ENCODE peak calls at places on chromosomes 7 and 10, in six cellular contexts. I, Z, F, M, L and A are unnamed samples.

GRCh38 chr10:8049874-8050560 is 4.5 kb upstream of the GATA3 start:
- DNase-seq in I (peak), Z (no peak), F (no peak), M (no peak), L (no peak), A (no peak)

GRCh38 chr10:101485681-101486554 is 102.1 kb downstream of the POLL start:
- DNase-seq in I (no peak), Z (peak), F (no peak), M (no peak), L (no peak), A (no peak)

GRCh38 chr7:50265968-50266694 is 38.4 kb upstream of the IKZF1 start:
- DNase-seq in I (no peak), Z (no peak), F (no peak), M (no peak), L (no peak), A (no peak)

GRCh38 chr10:47423476-47423875 is 39.4 kb upstream of the ZNF488 start:
- DNase-seq in I (no peak), Z (no peak), F (no peak), M (no peak), L (no peak), A (no peak)

GRCh38 chr10:26480909-26481703 is 43.0 kb downstream of the APBB1IP start:
- DNase-seq in I (no peak), Z (no peak), F (no peak), M (no peak), L (no peak), A (no peak)

GRCh38 chr7:151844080-151844827 is 32.7 kb downstream of the PRKAG2 start:
- DNase-seq in I (no peak), Z (no peak), F (no peak), M (no peak), L (no peak), A (no peak)

GRCh38 chr10:79159785-79160184 is 91.0 kb downstream of the ZMIZ1 start:
- DNase-seq in I (peak), Z (no peak), F (no peak), M (no peak), L (no peak), A (no peak)

GRCh38 chr7:141074162-141074989 is 512 bp downstream of the TMEM178B start:
- DNase-seq in I (no peak), Z (no peak), F (no peak), M (no peak), L (no peak), A (peak)

DNA sequence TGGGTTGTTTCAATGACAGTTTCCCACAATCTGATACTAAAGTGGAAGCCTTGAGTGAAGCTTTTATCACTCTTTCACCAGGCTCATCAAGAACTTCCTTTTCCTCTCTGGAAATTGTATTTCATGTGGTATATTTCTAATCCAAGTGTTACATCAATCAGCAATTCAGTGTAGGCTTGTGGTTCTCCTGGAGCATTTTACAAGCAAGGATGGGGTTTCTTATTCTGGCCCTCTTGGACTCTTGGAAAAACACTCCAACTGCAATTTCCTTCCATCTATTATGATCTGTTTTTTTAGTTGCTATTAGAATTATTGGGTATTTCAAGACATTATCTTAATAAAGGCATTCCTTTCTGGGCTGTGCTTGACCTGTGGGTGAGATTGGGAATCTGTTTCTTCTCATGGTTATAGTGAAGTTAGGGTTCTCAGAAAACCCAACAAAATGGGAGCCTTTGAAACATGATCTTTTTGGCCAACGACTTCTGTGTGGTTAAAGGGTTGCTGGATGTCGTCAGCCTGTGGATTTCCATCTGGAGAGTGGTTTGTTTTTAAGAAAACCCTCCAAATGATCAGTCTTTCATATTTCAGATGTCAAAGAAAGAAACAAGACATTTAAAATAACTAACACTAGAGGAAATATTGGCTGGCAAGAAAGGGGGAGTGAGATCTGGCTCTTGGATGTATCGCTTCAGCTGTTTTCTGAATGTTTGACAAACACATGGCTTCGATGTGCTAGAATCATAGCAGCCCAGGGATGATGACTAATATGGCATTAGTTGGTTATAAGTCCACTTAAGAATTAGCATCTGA is 540.2 kb downstream of the LRMDA start:
- DNase-seq in I (no peak), Z (no peak), F (no peak), M (no peak), L (no peak), A (no peak)
- TF ChIP-seq POLR2AphosphoS5 in I (no peak), Z (no peak), F (no peak), M (no peak), L (no peak), A (no peak)

GRCh38 chr10:46248651-46249131 is 38.1 kb upstream of the ANTXRL start:
- DNase-seq in I (no peak), Z (no peak), F (no peak), M (peak), L (no peak), A (no peak)

GRCh38 chr10:46250481-46250880 is 36.3 kb upstream of the ANTXRL start:
- DNase-seq in I (no peak), Z (no peak), F (no peak), M (no peak), L (no peak), A (no peak)

GRCh38 chr10:46247181-46247475 is 39.7 kb upstream of the ANTXRL start:
- DNase-seq in I (no peak), Z (no peak), F (no peak), M (no peak), L (no peak), A (no peak)

GRCh38 chr10:46245381-46245900 is 41.4 kb upstream of the ANTXRL start:
- DNase-seq in I (no peak), Z (no peak), F (no peak), M (no peak), L (no peak), A (no peak)

GRCh38 chr10:46247808-46248569 is 38.8 kb upstream of the ANTXRL start:
- DNase-seq in I (no peak), Z (no peak), F (no peak), M (peak), L (no peak), A (no peak)
- TF ChIP-seq POLR2AphosphoS5 in I (no peak), Z (no peak), F (no peak), M (no peak), L (no peak), A (no peak)

GRCh38 chr7:135716677-135717238 is 11.2 kb downstream of the SLC13A4 start:
- DNase-seq in I (peak), Z (peak), F (no peak), M (no peak), L (no peak), A (no peak)
- TF ChIP-seq POLR2AphosphoS5 in I (no peak), Z (peak), F (no peak), M (no peak), L (no peak), A (no peak)

GRCh38 chr7:153514006-153514405 is 538.2 kb upstream of the DPP6 start:
- DNase-seq in I (no peak), Z (no peak), F (no peak), M (no peak), L (no peak), A (no peak)
- TF ChIP-seq POLR2AphosphoS5 in I (no peak), Z (no peak), F (no peak), M (no peak), L (no peak), A (no peak)

GRCh38 chr7:40859965-40860543 is 725.2 kb downstream of the SUGCT start:
- DNase-seq in I (no peak), Z (no peak), F (no peak), M (no peak), L (no peak), A (no peak)
- TF ChIP-seq POLR2AphosphoS5 in I (no peak), Z (no peak), F (no peak), M (no peak), L (no peak), A (no peak)

DNA sequence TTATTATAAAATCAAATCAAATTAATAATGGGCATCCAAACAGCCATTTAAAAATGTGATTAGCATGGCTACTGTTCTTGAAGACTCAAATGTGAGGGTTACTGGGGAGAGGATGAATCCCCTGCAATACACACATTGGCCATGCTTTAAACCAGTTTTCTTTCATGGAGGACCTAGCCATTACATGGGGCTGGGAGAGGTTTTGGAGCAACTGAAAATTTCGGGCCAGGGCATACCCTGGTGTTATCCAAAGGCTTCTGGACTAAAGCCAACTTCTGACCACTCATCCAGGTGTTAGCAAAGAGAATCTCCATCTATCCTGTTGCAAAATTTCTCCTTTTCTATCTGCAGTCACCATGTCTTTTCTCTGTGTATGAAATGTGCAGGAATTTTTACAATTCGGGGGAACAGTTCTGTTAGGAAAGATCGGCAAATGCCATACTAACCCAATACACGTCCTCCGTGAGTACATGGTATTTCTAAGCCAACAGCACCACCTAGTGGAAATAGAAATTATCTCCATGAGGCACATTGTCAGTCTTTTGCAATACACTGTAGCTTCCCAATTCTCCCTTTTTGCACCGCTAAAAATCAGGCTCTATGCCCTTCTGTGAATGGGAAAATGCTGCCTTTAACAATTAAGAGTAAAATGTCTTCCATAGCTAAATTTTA is 47.0 kb upstream of the ZNF107 start:
- DNase-seq in I (peak), Z (peak), F (no peak), M (no peak), L (peak), A (peak)
- TF ChIP-seq POLR2AphosphoS5 in I (no peak), Z (no peak), F (no peak), M (no peak), L (no peak), A (peak)

DNA sequence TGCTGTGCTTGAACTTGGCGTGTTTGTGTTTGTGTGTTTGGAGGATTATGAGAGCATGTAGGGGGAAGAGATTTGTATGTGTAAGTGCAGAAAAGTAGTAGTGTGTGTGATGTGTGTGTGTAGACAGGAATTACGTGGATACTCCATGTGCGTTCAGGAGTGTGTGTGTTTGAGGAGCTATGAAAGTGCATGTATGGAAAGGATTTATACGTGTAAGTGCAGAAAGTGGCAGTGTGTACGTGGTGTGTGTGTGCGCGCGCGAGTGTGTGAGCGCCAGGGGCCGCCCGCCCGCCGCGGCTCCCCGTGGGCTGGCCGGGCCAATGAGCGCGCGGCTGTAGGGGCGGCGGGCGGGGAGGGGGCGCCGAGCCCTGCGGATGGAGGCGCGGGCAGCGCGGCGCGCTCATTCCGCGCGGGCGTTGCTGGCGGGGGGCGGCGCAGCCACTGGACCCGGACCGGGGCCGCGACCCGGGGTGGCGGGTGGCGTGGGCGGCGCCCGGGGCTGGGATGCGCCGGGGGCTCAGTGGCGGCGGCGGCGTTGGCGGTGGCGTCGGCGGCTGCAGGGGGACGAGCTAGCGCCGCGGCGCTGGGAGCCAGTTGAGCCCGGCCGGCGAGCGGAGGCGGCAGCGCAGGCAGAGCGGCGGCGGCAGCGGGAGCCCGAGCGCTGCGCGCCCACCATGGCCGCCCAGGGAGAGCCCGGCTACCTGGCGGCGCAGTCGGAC is at the start of gene BICC1:
- DNase-seq in I (peak), Z (no peak), F (no peak), M (no peak), L (no peak), A (peak)
- TF ChIP-seq POLR2AphosphoS5 in I (no peak), Z (no peak), F (no peak), M (no peak), L (no peak), A (no peak)